ENCODE peak calls at places on chromosome 13, in five cellular contexts. O is uterus, X is breast epithelium, R is body of pancreas, U is ovary. Q is an unnamed sample.

GRCh38 chr13:78978381-78978998 is 319.5 kb upstream of the OBI1 start:
- DNase-seq in O (peak; percentile 14), X (no peak), R (peak; percentile 46), U (peak; percentile 16), Q (no peak)

GRCh38 chr13:74132768-74133656 is 1.2 kb downstream of the KLF12 start:
- DNase-seq in O (peak; percentile 25), X (no peak), R (no peak), U (peak; percentile 41), Q (peak; percentile 33)

GRCh38 chr13:85582890-85583289 is 216.3 kb downstream of the SLITRK6 start:
- DNase-seq in O (no peak), X (no peak), R (no peak), U (no peak), Q (no peak)

GRCh38 chr13:89343165-89343564 is 1672.0 kb downstream of the SLITRK5 start:
- DNase-seq in O (no peak), X (no peak), R (no peak), U (no peak), Q (no peak)

GRCh38 chr13:26377038-26377437 is 123.1 kb downstream of the CDK8 start:
- DNase-seq in O (no peak), X (no peak), R (no peak), U (no peak), Q (no peak)

GRCh38 chr13:39765801-39766463 is 110.5 kb downstream of the COG6 start:
- DNase-seq in O (peak; percentile 51), X (no peak), R (no peak), U (peak; percentile 50), Q (peak; percentile 58)

GRCh38 chr13:72555601-72556000 is 171.8 kb downstream of the MZT1 start:
- DNase-seq in O (no peak), X (no peak), R (no peak), U (no peak), Q (no peak)

GRCh38 chr13:74575729-74576125 is 441.5 kb upstream of the KLF12 start:
- DNase-seq in O (peak; percentile 29), X (no peak), R (peak; percentile 19), U (peak; percentile 65), Q (peak; percentile 92)

GRCh38 chr13:52348081-52348480 is 57.9 kb downstream of the THSD1 start:
- DNase-seq in O (no peak), X (no peak), R (no peak), U (no peak), Q (no peak)

GRCh38 chr13:74795526-74795925 is 661.3 kb upstream of the KLF12 start:
- DNase-seq in O (no peak), X (no peak), R (no peak), U (no peak), Q (no peak)

GRCh38 chr13:73730014-73730413 is 404.2 kb downstream of the KLF12 start:
- DNase-seq in O (no peak), X (no peak), R (no peak), U (no peak), Q (no peak)

GRCh38 chr13:114068723-114069322 is 63.6 kb downstream of the RASA3 start:
- DNase-seq in O (peak; percentile 64), X (peak; percentile 41), R (no peak), U (peak; percentile 53), Q (peak; percentile 58)

GRCh38 chr13:34065915-34066314 is 248.0 kb downstream of the RFC3 start:
- DNase-seq in O (no peak), X (no peak), R (no peak), U (no peak), Q (no peak)

GRCh38 chr13:81738364-81738763 is 1397.4 kb upstream of the SPRY2 start:
- DNase-seq in O (no peak), X (no peak), R (no peak), U (no peak), Q (no peak)

GRCh38 chr13:48500652-48501197 is 32.2 kb downstream of the RCBTB2 start:
- DNase-seq in O (no peak), X (no peak), R (no peak), U (no peak), Q (no peak)

GRCh38 chr13:100388923-100389322 is 199.7 kb downstream of the GGACT start:
- DNase-seq in O (no peak), X (no peak), R (no peak), U (no peak), Q (no peak)

GRCh38 chr13:32041429-32041828 is 9.9 kb downstream of the FRY start:
- DNase-seq in O (no peak), X (no peak), R (no peak), U (no peak), Q (no peak)

GRCh38 chr13:100630564-100630963 is 42.0 kb upstream of the GGACT start:
- DNase-seq in O (no peak), X (no peak), R (no peak), U (no peak), Q (no peak)

GRCh38 chr13:63455938-63456337 is 2040.3 kb upstream of the PCDH20 start:
- DNase-seq in O (no peak), X (no peak), R (no peak), U (no peak), Q (no peak)

GRCh38 chr13:110904748-110905147 is 10.1 kb downstream of the ANKRD10 start:
- DNase-seq in O (no peak), X (no peak), R (no peak), U (no peak), Q (no peak)
- H3K36me3 ChIP-seq in O (no peaks in the 10 kb centered on the region), X (no peaks in the 10 kb centered on the region), R (peaks cover 3% of the 10 kb centered on the region), U (no peaks in the 10 kb centered on the region), Q (peaks cover 65% of the 10 kb centered on the region)

DNA sequence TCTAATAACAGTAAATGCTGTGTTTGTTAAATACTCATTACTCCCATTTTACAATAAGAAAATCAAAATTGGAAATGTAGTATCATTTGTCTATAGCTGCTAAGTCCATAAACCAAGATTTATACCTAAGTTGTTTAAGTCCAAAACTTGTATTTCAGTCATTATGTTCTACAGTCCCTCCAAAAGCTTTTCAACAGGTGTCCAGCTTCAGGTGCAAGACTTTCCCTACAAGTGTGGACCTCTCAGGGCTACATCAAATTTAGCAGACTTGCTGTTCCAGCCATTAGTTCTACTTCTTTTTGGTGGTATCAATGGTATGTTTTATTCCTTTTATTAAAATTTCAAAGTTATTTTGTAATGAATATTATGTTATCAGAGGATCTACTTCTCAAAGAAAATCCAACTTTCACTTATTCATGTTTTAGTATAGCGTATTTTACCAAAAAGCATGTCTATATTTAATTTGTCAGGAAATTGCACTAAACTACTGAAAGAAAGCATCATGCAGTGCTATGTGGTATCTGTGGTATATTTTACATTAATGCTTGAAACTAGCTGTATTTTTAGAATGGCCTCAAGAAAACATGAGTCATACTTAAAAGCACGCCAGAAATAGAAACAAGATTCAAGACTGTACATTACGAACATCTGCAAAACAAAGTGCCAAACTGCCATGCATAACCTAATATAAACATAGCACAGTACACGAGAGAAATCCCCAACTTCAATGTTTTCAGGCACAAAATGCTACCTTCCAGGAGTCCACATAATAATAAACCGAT is 44.5 kb downstream of the VWA8 start:
- DNase-seq in O (no peak), X (no peak), R (no peak), U (no peak), Q (no peak)
- H3K4me1 ChIP-seq in O (no peaks in the 10 kb centered on the region), X (no peaks in the 10 kb centered on the region), R (peaks cover 9% of the 10 kb centered on the region), U (peaks cover 3% of the 10 kb centered on the region), Q (peaks cover 48% of the 10 kb centered on the region)

DNA sequence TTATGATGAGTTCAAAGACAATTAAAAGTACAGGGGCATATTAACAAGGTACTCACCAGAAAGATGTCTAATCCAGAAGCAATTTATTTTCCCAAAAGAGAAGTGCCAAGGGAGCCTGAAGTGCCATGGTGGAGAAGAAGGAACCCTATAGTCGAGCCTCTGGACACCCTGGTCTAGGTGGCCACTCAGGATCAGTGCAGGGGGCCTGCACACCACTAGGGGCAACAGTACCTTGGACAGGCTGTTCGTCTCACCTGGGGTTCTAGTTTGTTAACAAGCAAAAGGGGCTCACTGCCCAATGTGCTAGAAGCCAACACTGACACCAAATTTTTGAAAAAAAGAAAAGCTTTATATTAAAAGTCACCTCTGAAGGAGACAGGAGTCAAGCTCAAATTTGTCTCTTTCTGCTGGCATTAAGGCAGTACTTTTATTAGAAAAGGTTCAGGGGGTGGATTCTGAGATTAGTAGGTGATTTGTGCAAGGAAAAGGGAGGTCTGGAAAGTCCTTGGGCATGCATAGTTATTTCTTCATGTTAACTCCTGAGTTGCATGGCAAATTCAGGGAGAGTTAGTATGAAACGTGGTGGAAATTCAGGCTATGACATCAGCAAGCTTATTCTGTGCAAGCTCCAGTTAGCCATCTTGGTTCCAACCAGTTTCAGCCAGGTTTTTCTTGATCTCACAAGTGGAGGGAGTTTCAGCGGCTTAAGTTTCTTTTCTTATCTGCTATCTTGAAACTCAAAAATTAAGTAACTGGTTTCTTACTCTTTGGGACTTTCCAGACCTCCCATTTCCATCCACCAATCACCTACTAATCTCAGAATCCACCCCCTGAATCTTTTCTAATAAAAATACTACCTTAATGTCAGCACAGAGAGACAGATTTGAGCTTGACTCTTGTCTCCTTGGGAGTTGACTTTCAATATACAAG is 884 bp upstream of the CBY2 start:
- DNase-seq in O (no peak), X (no peak), R (no peak), U (no peak), Q (no peak)
- TF ChIP-seq POLR2A in O (no peak), X (no peak), R (no peak), U (no peak), Q (no peak)

GRCh38 chr13:98411617-98412310 is 165.1 kb downstream of the STK24 start:
- DNase-seq in O (no peak), X (no peak), R (peak; percentile 10), U (no peak), Q (no peak)
- H3K36me3 ChIP-seq in O (no peaks in the 10 kb centered on the region), X (no peaks in the 10 kb centered on the region), R (no peaks in the 10 kb centered on the region), U (no peaks in the 10 kb centered on the region), Q (peaks cover 64% of the 10 kb centered on the region)

DNA sequence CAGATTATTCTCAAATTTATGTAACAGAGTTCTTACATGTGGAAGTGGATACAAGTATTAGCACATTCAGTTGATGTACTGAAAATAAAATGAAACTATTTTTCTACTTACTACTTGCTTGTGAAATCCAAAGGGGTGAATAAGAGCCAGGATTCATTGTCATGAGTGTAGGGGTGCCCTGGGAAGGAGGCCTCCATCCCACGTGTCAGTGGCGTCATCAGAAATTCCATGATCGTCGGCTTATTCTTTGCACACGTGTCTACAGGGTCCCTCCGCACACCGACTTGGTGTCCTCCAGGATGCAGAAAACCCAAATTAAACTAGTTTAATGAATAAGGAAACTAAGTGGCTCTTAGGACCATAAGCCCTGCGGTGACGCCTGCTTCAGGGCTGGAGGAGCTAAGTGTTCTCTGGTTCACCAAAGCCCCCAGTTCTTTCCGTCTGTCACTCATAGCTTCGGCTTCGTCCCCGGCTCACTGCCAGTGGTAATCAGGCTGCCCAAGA is 55.5 kb downstream of the IRS2 start:
- DNase-seq in O (no peak), X (no peak), R (no peak), U (no peak), Q (no peak)
- H3K4me1 ChIP-seq in O (no peaks in the 10 kb centered on the region), X (no peaks in the 10 kb centered on the region), R (peaks cover 5% of the 10 kb centered on the region), U (peaks cover 6% of the 10 kb centered on the region), Q (no peaks in the 10 kb centered on the region)

DNA sequence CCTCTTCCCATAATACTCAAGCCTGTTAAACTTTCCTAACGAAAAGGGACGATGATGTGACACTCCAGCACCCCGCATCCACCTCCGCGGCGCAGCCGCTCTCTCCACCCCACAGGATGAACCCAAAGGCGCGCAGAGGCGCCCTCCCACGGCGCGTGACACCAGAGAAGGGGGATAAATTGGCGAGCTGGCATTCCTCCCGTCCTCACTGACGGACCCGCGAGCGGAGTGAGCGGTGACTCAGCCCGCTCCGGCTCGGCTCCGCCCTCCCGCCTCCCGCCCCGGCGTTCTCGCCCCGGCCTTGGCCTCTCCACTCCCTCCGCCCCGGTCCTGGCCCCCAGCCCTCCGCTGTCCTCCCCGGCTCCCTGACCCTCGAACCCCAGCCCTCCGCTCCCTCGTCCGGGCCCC is 590 bp downstream of the TUBGCP3 start:
- DNase-seq in O (peak; percentile 89), X (peak; percentile 71), R (peak; percentile 78), U (peak; percentile 93), Q (peak; percentile 92)
- TF ChIP-seq POLR2A in O (no peak), X (no peak), R (peak; percentile 36), U (peak; percentile 17), Q (no peak)